ENCODE peak calls at places on chromosomes 5 and 9, in six cellular contexts. One of them, this sample, is unnamed. For H3K9me3, the result is how much of the 10 kb centered on the place peaks cover.

GRCh38 chr9:135103001-135103446 is 15.6 kb downstream of the OLFM1 start:
- DNase-seq in vagina: no peak
- DNase-seq in body of pancreas: no peak
- DNase-seq in MM.1S: no peak
- DNase-seq in RWPE2: no peak
- DNase-seq in HepG2: no peak
- DNase-seq in this sample: no peak

GRCh38 chr5:54956922-54957321 is 28.5 kb downstream of the ESM1 start:
- DNase-seq in vagina: no peak
- DNase-seq in body of pancreas: no peak
- DNase-seq in MM.1S: no peak
- DNase-seq in RWPE2: no peak
- DNase-seq in HepG2: no peak
- DNase-seq in this sample: no peak

GRCh38 chr5:9714187-9714586 is 84.0 kb upstream of the TAS2R1 start:
- DNase-seq in vagina: no peak
- DNase-seq in body of pancreas: no peak
- DNase-seq in MM.1S: no peak
- DNase-seq in RWPE2: no peak
- DNase-seq in HepG2: no peak
- DNase-seq in this sample: no peak

GRCh38 chr5:111367081-111367480 is 142.9 kb downstream of the CAMK4 start:
- DNase-seq in vagina: no peak
- DNase-seq in body of pancreas: no peak
- DNase-seq in MM.1S: no peak
- DNase-seq in RWPE2: peak
- DNase-seq in HepG2: no peak
- DNase-seq in this sample: no peak

GRCh38 chr5:127434588-127434987 is 82.9 kb upstream of the PRRC1 start:
- DNase-seq in vagina: no peak
- DNase-seq in body of pancreas: no peak
- DNase-seq in MM.1S: no peak
- DNase-seq in RWPE2: no peak
- DNase-seq in HepG2: no peak
- DNase-seq in this sample: no peak

GRCh38 chr9:79617395-79617794 is 45.6 kb downstream of the TLE4 start:
- DNase-seq in vagina: no peak
- DNase-seq in body of pancreas: peak
- DNase-seq in MM.1S: no peak
- DNase-seq in RWPE2: no peak
- DNase-seq in HepG2: no peak
- DNase-seq in this sample: peak

GRCh38 chr5:65907138-65907537 is 19.2 kb upstream of the ERBIN start:
- DNase-seq in vagina: no peak
- DNase-seq in body of pancreas: no peak
- DNase-seq in MM.1S: no peak
- DNase-seq in RWPE2: no peak
- DNase-seq in HepG2: no peak
- DNase-seq in this sample: no peak

GRCh38 chr9:118473527-118473926 is 769.3 kb downstream of the TLR4 start:
- DNase-seq in vagina: no peak
- DNase-seq in body of pancreas: no peak
- DNase-seq in MM.1S: no peak
- DNase-seq in RWPE2: no peak
- DNase-seq in HepG2: no peak
- DNase-seq in this sample: no peak

GRCh38 chr9:12933957-12934356 is 159.1 kb downstream of the LURAP1L start:
- DNase-seq in vagina: no peak
- DNase-seq in body of pancreas: no peak
- DNase-seq in MM.1S: no peak
- DNase-seq in RWPE2: no peak
- DNase-seq in HepG2: no peak
- DNase-seq in this sample: no peak

GRCh38 chr5:153358315-153358976 is 132.0 kb upstream of the GRIA1 start:
- DNase-seq in vagina: no peak
- DNase-seq in body of pancreas: no peak
- DNase-seq in MM.1S: peak
- DNase-seq in RWPE2: no peak
- DNase-seq in HepG2: no peak
- DNase-seq in this sample: no peak

GRCh38 chr5:113663879-113664278 is 150.4 kb downstream of the YTHDC2 start:
- DNase-seq in vagina: no peak
- DNase-seq in body of pancreas: peak
- DNase-seq in MM.1S: peak
- DNase-seq in RWPE2: no peak
- DNase-seq in HepG2: peak
- DNase-seq in this sample: peak

GRCh38 chr9:38434833-38435232 is 10.6 kb upstream of the IGFBPL1 start:
- DNase-seq in vagina: no peak
- DNase-seq in body of pancreas: no peak
- DNase-seq in MM.1S: no peak
- DNase-seq in RWPE2: no peak
- DNase-seq in HepG2: peak
- DNase-seq in this sample: peak

GRCh38 chr9:11199335-11199734 is 586.5 kb upstream of the PTPRD start:
- DNase-seq in vagina: no peak
- DNase-seq in body of pancreas: no peak
- DNase-seq in MM.1S: no peak
- DNase-seq in RWPE2: no peak
- DNase-seq in HepG2: no peak
- DNase-seq in this sample: no peak

GRCh38 chr5:109805472-109805871 is 115.7 kb downstream of the MAN2A1 start:
- DNase-seq in vagina: no peak
- DNase-seq in body of pancreas: no peak
- DNase-seq in MM.1S: no peak
- DNase-seq in RWPE2: no peak
- DNase-seq in HepG2: no peak
- DNase-seq in this sample: no peak

GRCh38 chr5:14417792-14418765 is 163.5 kb upstream of the OTULINL start:
- DNase-seq in vagina: no peak
- DNase-seq in body of pancreas: no peak
- DNase-seq in MM.1S: no peak
- DNase-seq in RWPE2: no peak
- DNase-seq in HepG2: no peak
- DNase-seq in this sample: no peak

GRCh38 chr9:83445703-83446102 is 92.5 kb downstream of the FRMD3 start:
- DNase-seq in vagina: no peak
- DNase-seq in body of pancreas: no peak
- DNase-seq in MM.1S: no peak
- DNase-seq in RWPE2: no peak
- DNase-seq in HepG2: no peak
- DNase-seq in this sample: no peak

GRCh38 chr5:27947088-27947487 is 908.7 kb upstream of the CDH9 start:
- DNase-seq in vagina: no peak
- DNase-seq in body of pancreas: no peak
- DNase-seq in MM.1S: no peak
- DNase-seq in RWPE2: no peak
- DNase-seq in HepG2: no peak
- DNase-seq in this sample: no peak

GRCh38 chr5:152689275-152689711 is 284.2 kb upstream of the NMUR2 start:
- DNase-seq in vagina: no peak
- DNase-seq in body of pancreas: no peak
- DNase-seq in MM.1S: no peak
- DNase-seq in RWPE2: no peak
- DNase-seq in HepG2: no peak
- DNase-seq in this sample: no peak

GRCh38 chr5:148791334-148791667 is 35.1 kb upstream of the ADRB2 start:
- DNase-seq in vagina: no peak
- DNase-seq in body of pancreas: no peak
- DNase-seq in MM.1S: no peak
- DNase-seq in RWPE2: no peak
- DNase-seq in HepG2: no peak
- DNase-seq in this sample: no peak

GRCh38 chr5:55234171-55234700 is 828 bp upstream of the CCNO start:
- DNase-seq in vagina: no peak
- DNase-seq in body of pancreas: peak
- DNase-seq in MM.1S: peak
- DNase-seq in RWPE2: no peak
- DNase-seq in HepG2: no peak
- DNase-seq in this sample: peak

GRCh38 chr9:135376511-135377173 is 102.9 kb upstream of the PPP1R26 start:
- DNase-seq in vagina: no peak
- DNase-seq in body of pancreas: no peak
- DNase-seq in MM.1S: no peak
- DNase-seq in RWPE2: no peak
- DNase-seq in HepG2: no peak
- DNase-seq in this sample: no peak

GRCh38 chr5:14595189-14595588 is 13.6 kb downstream of the OTULINL start:
- DNase-seq in vagina: no peak
- DNase-seq in body of pancreas: no peak
- DNase-seq in MM.1S: peak
- DNase-seq in RWPE2: no peak
- DNase-seq in HepG2: no peak
- DNase-seq in this sample: no peak

GRCh38 chr5:143148461-143149170 is 254.9 kb downstream of the NR3C1 start:
- DNase-seq in vagina: no peak
- DNase-seq in body of pancreas: no peak
- DNase-seq in MM.1S: no peak
- DNase-seq in RWPE2: no peak
- DNase-seq in HepG2: no peak
- DNase-seq in this sample: no peak

GRCh38 chr5:135391123-135391868 is 7.7 kb downstream of the MACROH2A1 start:
- DNase-seq in vagina: peak
- DNase-seq in body of pancreas: no peak
- DNase-seq in MM.1S: no peak
- DNase-seq in RWPE2: no peak
- DNase-seq in HepG2: peak
- DNase-seq in this sample: no peak

DNA sequence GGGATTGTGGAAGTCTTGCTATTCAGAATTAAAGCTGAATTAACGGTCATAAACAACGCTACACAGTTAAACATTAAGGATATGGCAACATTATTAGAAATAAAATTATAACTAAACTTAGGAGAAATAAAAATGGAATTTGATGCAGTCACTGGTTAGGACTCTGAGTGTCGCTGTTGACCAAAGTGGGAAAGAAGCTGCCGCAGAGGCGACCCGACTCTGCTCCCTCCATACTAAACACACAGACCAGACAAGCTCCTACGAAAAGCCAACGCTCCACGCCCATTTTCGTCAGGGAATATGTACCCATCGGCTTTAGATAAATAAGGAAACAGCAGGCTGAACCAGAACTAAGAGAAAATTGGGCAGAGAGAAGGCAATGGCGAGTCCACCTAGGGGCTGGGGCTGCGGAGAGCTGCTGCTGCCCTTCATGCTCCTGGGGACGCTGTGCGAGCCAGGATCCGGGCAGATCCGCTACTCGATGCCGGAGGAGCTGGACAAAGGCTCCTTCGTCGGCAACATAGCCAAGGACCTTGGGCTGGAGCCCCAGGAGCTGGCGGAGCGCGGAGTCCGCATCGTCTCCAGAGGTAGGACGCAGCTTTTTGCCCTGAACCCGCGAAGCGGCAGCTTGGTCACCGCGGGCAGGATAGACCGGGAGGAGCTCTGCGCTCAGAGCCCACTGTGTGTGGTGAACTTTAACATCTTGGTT is at the start of gene PCDHGA5:
- DNase-seq in vagina: no peak
- DNase-seq in body of pancreas: no peak
- DNase-seq in MM.1S: no peak
- DNase-seq in RWPE2: no peak
- DNase-seq in HepG2: no peak
- DNase-seq in this sample: no peak
- H3K9me3 ChIP-seq in vagina: half or more
- H3K9me3 ChIP-seq in body of pancreas: under half
- H3K9me3 ChIP-seq in MM.1S: under half
- H3K9me3 ChIP-seq in RWPE2: under half
- H3K9me3 ChIP-seq in HepG2: half or more
- H3K9me3 ChIP-seq in this sample: under half

GRCh38 chr5:93580387-93581100 is 475 bp downstream of the NR2F1-AS1 start:
- DNase-seq in vagina: peak
- DNase-seq in body of pancreas: no peak
- DNase-seq in MM.1S: peak
- DNase-seq in RWPE2: no peak
- DNase-seq in HepG2: no peak
- DNase-seq in this sample: no peak
- H3K4me3 ChIP-seq in vagina: peak
- H3K4me3 ChIP-seq in body of pancreas: peak
- H3K4me3 ChIP-seq in MM.1S: peak
- H3K4me3 ChIP-seq in RWPE2: peak
- H3K4me3 ChIP-seq in HepG2: peak
- H3K4me3 ChIP-seq in this sample: peak

GRCh38 chr9:96844040-96844439 is 10.3 kb downstream of the ZNF782 start:
- DNase-seq in vagina: no peak
- DNase-seq in body of pancreas: no peak
- DNase-seq in MM.1S: no peak
- DNase-seq in RWPE2: no peak
- DNase-seq in HepG2: no peak
- DNase-seq in this sample: no peak
- H3K9me3 ChIP-seq in vagina: under half
- H3K9me3 ChIP-seq in body of pancreas: under half
- H3K9me3 ChIP-seq in MM.1S: under half
- H3K9me3 ChIP-seq in RWPE2: under half
- H3K9me3 ChIP-seq in HepG2: under half
- H3K9me3 ChIP-seq in this sample: under half

DNA sequence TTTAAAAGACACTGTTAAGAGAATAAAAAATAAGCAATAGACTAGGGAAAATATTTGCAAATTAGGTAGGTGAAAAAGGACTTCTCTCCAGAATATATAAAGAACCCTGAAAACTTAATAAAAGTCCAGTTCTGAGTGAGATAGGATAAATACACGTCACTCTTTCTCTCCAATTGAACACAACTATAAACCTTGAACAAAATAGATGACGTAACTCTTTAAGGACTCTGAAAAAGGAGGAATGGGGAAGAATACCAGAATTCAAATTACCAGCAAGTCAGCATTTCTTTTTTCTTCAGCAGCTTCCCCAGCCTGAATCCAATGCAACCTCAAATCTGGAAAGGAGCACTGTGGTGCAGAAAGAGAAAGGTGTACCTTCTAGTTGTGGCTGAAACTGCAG is 6.8 kb upstream of the WDR41 start:
- DNase-seq in vagina: no peak
- DNase-seq in body of pancreas: no peak
- DNase-seq in MM.1S: no peak
- DNase-seq in RWPE2: no peak
- DNase-seq in HepG2: no peak
- DNase-seq in this sample: no peak
- H3K4me3 ChIP-seq in vagina: no peak
- H3K4me3 ChIP-seq in body of pancreas: no peak
- H3K4me3 ChIP-seq in MM.1S: no peak
- H3K4me3 ChIP-seq in RWPE2: no peak
- H3K4me3 ChIP-seq in HepG2: no peak
- H3K4me3 ChIP-seq in this sample: no peak

DNA sequence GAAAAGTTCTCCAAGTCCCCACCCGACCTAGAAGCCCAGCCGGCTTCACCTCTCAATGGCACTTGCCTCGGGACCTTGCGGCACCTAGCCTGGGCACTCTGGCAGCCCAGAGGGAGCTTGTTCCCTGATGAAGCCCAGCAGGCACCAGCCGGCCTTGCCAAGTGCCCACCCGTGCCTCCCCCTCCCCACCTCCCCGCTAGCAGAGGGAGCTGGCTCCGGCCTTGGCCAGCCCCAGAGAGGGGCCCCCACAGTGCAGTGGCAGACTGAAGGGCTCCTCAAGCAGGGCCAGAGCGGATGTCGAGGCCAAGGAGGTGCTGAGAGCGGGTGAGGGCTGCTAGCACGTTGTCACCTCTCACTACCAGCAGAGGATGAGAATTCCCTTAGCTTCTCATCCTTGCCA is 37.6 kb upstream of the CAVIN4 start:
- DNase-seq in vagina: no peak
- DNase-seq in body of pancreas: no peak
- DNase-seq in MM.1S: no peak
- DNase-seq in RWPE2: no peak
- DNase-seq in HepG2: no peak
- DNase-seq in this sample: no peak
- H3K9me3 ChIP-seq in vagina: under half
- H3K9me3 ChIP-seq in body of pancreas: under half
- H3K9me3 ChIP-seq in MM.1S: under half
- H3K9me3 ChIP-seq in RWPE2: under half
- H3K9me3 ChIP-seq in HepG2: under half
- H3K9me3 ChIP-seq in this sample: under half

This sample was measured in colonic mucosa.